ENCODE peak calls at places on chromosomes 11 and 22, in seven cellular contexts. B is stimulated activated CD8-positive, alpha-beta memory T cell treated with anti-CD3 and anti-CD28 coated beads, Interleukin-15, amount 100 ng/mL, for 4 hours; L is activated CD4-positive, alpha-beta T cell treated with anti-CD3 and anti-CD28 coated beads, Interleukin-2, amount 50 U/mL, for 4 hours; T is NCI-H2171; J is cardiac fibroblast; U is activated CD4-positive, CD25-positive, alpha-beta regulatory T cell treated with anti-CD3 and anti-CD28 coated beads, Interleukin-2, amount 50 U/mL, for 16 hours; X is right lobe of liver. K is an unnamed sample.

GRCh38 chr11:20712912-20713311 is 43.5 kb downstream of the NELL1 start:
- DNase-seq in B (no peak), L (no peak), T (no peak), J (no peak), U (no peak), X (no peak), K (no peak)

GRCh38 chr11:61141601-61142028 is 19.6 kb downstream of the VPS37C start:
- DNase-seq in B (no peak), L (no peak), T (peak; percentile 95), J (no peak), U (no peak), X (peak; percentile 64), K (no peak)

GRCh38 chr11:46889689-46890475 is 28.5 kb downstream of the LRP4 start:
- DNase-seq in B (peak; percentile 13), L (peak; percentile 71), T (peak; percentile 47), J (peak; percentile 83), U (peak; percentile 56), X (peak; percentile 73), K (peak; percentile 66)

GRCh38 chr11:117657801-117658200 is 139.2 kb downstream of the DSCAML1 start:
- DNase-seq in B (no peak), L (no peak), T (no peak), J (no peak), U (no peak), X (no peak), K (no peak)

GRCh38 chr11:130548491-130548833 is 100.0 kb downstream of the ADAMTS15 start:
- DNase-seq in B (no peak), L (no peak), T (no peak), J (no peak), U (no peak), X (no peak), K (no peak)

GRCh38 chr11:19886498-19886897 is 173.9 kb downstream of the NAV2 start:
- DNase-seq in B (no peak), L (no peak), T (no peak), J (no peak), U (no peak), X (no peak), K (no peak)

GRCh38 chr11:130585545-130585944 is 137.1 kb downstream of the ADAMTS15 start:
- DNase-seq in B (no peak), L (no peak), T (no peak), J (peak; percentile 79), U (no peak), X (no peak), K (no peak)

GRCh38 chr22:40714514-40714966 is 35.3 kb downstream of the MCHR1 start:
- DNase-seq in B (no peak), L (no peak), T (no peak), J (peak; percentile 33), U (no peak), X (no peak), K (no peak)

GRCh38 chr11:80593981-80594380 is 1153.2 kb upstream of the TENM4 start:
- DNase-seq in B (no peak), L (no peak), T (no peak), J (peak; percentile 82), U (no peak), X (no peak), K (no peak)

GRCh38 chr11:33168605-33169240 is 7.4 kb upstream of the CSTF3 start:
- DNase-seq in B (no peak), L (no peak), T (no peak), J (peak; percentile 47), U (no peak), X (no peak), K (no peak)

GRCh38 chr11:5891216-5891800 is 1.7 kb upstream of the OR52E5 start:
- DNase-seq in B (no peak), L (no peak), T (no peak), J (peak; percentile 36), U (no peak), X (no peak), K (no peak)

GRCh38 chr22:50544078-50544745 is 1.5 kb upstream of the KLHDC7B start:
- DNase-seq in B (peak; percentile 68), L (peak; percentile 82), T (peak; percentile 75), J (peak; percentile 67), U (peak; percentile 68), X (peak; percentile 86), K (peak; percentile 78)

GRCh38 chr22:41863472-41863871 is 30.6 kb downstream of the SREBF2 start:
- DNase-seq in B (no peak), L (no peak), T (no peak), J (no peak), U (no peak), X (no peak), K (no peak)

GRCh38 chr11:82722236-82722635 is 11.4 kb downstream of the FAM181B start:
- DNase-seq in B (no peak), L (no peak), T (no peak), J (no peak), U (no peak), X (no peak), K (no peak)

GRCh38 chr22:41446057-41446501 is 522 bp downstream of the TOB2 start:
- DNase-seq in B (no peak), L (no peak), T (no peak), J (no peak), U (no peak), X (peak; percentile 62), K (no peak)

GRCh38 chr11:94877446-94878200 is 95.7 kb downstream of the CWC15 start:
- DNase-seq in B (no peak), L (no peak), T (no peak), J (peak; percentile 73), U (no peak), X (no peak), K (no peak)

GRCh38 chr22:48157676-48158075 is 1395.2 kb downstream of the TBC1D22A start:
- DNase-seq in B (no peak), L (no peak), T (no peak), J (no peak), U (no peak), X (no peak), K (no peak)